ENCODE peak calls at places on chromosomes 5 and 9, in five cellular contexts. L is transverse colon, A is uterus, S is stomach, Q is IMR-90. T is an unnamed sample.

GRCh38 chr9:86671018-86671417 is 276.3 kb downstream of the GAS1 start:
- DNase-seq in Q (no peak), A (no peak), S (no peak), L (no peak), T (no peak)

GRCh38 chr5:13831236-13831810 is 113.2 kb downstream of the DNAH5 start:
- DNase-seq in L (no peak), Q (peak; percentile 71), S (no peak), A (no peak), T (no peak)

GRCh38 chr5:33736510-33736909 is 155.3 kb downstream of the ADAMTS12 start:
- DNase-seq in S (no peak), Q (peak; percentile 95), A (no peak), L (no peak), T (no peak)

GRCh38 chr5:14270212-14270702 is 127.1 kb downstream of the TRIO start:
- DNase-seq in L (no peak), S (no peak), A (peak; percentile 42), Q (peak; percentile 64), T (no peak)

GRCh38 chr5:151086905-151087360 is 6.1 kb upstream of the TNIP1 start:
- DNase-seq in Q (peak; percentile 43), S (peak; percentile 62), L (peak; percentile 79), A (no peak), T (no peak)

GRCh38 chr9:133687856-133688761 is 50.0 kb downstream of the SARDH start:
- DNase-seq in Q (no peak), L (no peak), S (no peak), A (no peak), T (no peak)

GRCh38 chr5:112735702-112736101 is 2.0 kb upstream of the APC start:
- DNase-seq in Q (peak; percentile 75), L (no peak), A (no peak), S (no peak), T (no peak)

GRCh38 chr9:13688990-13689600 is 409.6 kb upstream of the MPDZ start:
- DNase-seq in A (no peak), L (no peak), Q (no peak), S (no peak), T (no peak)

GRCh38 chr9:109198736-109199384 is 31.8 kb upstream of the FRRS1L start:
- DNase-seq in Q (no peak), A (no peak), L (no peak), S (no peak), T (no peak)

GRCh38 chr9:96638606-96639364 is 16.3 kb downstream of the PRXL2C start:
- DNase-seq in L (no peak), Q (no peak), S (no peak), A (no peak), T (no peak)

GRCh38 chr9:133955821-133956411 is 36.2 kb downstream of the VAV2 start:
- DNase-seq in S (no peak), A (no peak), Q (peak; percentile 47), L (peak; percentile 51), T (no peak)

GRCh38 chr5:150364004-150364403 is 6.5 kb downstream of the TCOF1 start:
- DNase-seq in L (no peak), A (no peak), Q (no peak), S (no peak), T (no peak)

GRCh38 chr5:136686192-136686872 is 321.0 kb upstream of the TRPC7 start:
- DNase-seq in Q (peak; percentile 26), L (no peak), A (no peak), S (no peak), T (no peak)

GRCh38 chr5:53733853-53734252 is 173.4 kb downstream of the NDUFS4 start:
- DNase-seq in L (no peak), A (no peak), Q (no peak), S (no peak), T (no peak)

GRCh38 chr5:523658-524441 is 399 bp downstream of the SLC9A3 start:
- DNase-seq in L (no peak), S (no peak), Q (no peak), A (no peak), T (no peak)

GRCh38 chr9:72444436-72444835 is 77.0 kb upstream of the TMC1 start:
- DNase-seq in Q (no peak), S (no peak), A (no peak), L (no peak), T (no peak)

GRCh38 chr5:150303660-150304411 is 1.1 kb upstream of the ARSI start:
- DNase-seq in A (peak; percentile 73), S (no peak), Q (peak; percentile 72), L (no peak), T (no peak)

GRCh38 chr9:110058304-110058953 is 149.5 kb downstream of the C9orf152 start:
- DNase-seq in A (no peak), L (peak; percentile 66), S (peak; percentile 50), Q (peak; percentile 52), T (no peak)

GRCh38 chr5:131854134-131854533 is 57.3 kb upstream of the FNIP1 start:
- DNase-seq in Q (peak; percentile 10), S (no peak), A (no peak), L (no peak), T (no peak)

GRCh38 chr5:31911291-31912265 is 262.5 kb downstream of the GOLPH3 start:
- DNase-seq in L (no peak), S (no peak), Q (no peak), A (no peak), T (peak; percentile 55)

GRCh38 chr9:108650826-108651225 is 205.0 kb downstream of the ACTL7B start:
- DNase-seq in L (no peak), Q (no peak), A (no peak), S (no peak), T (no peak)

GRCh38 chr5:32767948-32768427 is 56.9 kb downstream of the NPR3 start:
- DNase-seq in S (no peak), L (no peak), Q (peak; percentile 99), A (no peak), T (no peak)

GRCh38 chr5:124446125-124446524 is 300.3 kb downstream of the ZNF608 start:
- DNase-seq in L (no peak), S (no peak), Q (no peak), A (no peak), T (no peak)

GRCh38 chr5:114223866-114224265 is 138.0 kb upstream of the KCNN2 start:
- DNase-seq in L (no peak), S (no peak), A (no peak), Q (no peak), T (no peak)

GRCh38 chr5:13218518-13218917 is 726.0 kb downstream of the DNAH5 start:
- DNase-seq in S (no peak), A (no peak), L (no peak), Q (no peak), T (no peak)

GRCh38 chr9:127763918-127764384 is 14.5 kb downstream of the SH2D3C start:
- DNase-seq in A (peak; percentile 60), L (peak; percentile 66), S (peak; percentile 59), Q (no peak), T (no peak)

GRCh38 chr5:14447958-14448881 is 133.4 kb upstream of the OTULINL start:
- DNase-seq in S (no peak), L (no peak), A (no peak), Q (no peak), T (no peak)

GRCh38 chr5:142894749-142895148 is 124.6 kb downstream of the ARHGAP26 start:
- DNase-seq in L (no peak), S (no peak), A (no peak), Q (peak; percentile 80), T (no peak)

DNA sequence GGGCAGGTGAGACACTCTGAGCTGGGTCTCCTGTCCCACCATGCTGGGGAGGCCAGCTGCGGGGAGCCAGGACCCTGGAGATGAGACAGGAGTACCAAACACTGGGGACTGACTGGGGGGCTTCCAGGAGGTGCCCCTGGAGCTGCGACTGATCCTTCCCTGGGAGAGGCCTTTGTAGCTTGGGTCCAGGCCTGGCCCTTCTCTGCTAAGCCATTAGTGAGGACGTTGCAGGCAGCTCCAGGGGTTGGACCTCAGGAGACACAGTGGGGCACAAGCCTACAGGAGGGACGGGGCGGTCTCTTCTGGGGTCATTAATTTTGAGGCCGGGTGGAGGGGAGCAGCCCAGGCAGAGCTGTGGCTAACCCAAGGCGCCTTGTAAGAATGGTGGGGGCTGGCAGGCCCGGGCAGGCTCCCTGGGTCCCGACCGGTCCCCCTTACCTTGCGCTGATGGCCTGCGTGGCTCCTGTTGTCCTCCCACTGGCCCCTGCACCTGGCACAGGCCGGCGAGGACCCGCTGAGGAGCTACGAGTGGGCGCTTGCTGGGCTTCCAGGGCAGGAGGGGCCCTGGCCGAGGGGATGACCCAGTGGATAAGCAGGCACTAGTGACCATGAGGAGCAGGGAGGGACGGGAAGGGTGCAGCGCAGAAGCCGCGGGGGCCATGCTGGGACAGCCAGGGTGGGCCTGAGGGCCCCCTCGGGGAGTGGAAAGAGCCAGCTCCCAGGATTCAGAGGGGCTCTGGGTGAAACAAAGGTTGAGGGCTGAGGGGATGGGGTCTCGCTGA is 5.1 kb downstream of the MRPS2 start:
- DNase-seq in L (no peak), A (no peak), Q (no peak), S (no peak), T (no peak)
- TF ChIP-seq POLR2A in L (no peak), A (peak; percentile 12), Q (no peak), S (no peak), T (no peak)

GRCh38 chr5:119302916-119303897 is 52.6 kb upstream of the TNFAIP8 start:
- DNase-seq in S (no peak), Q (peak; percentile 99), A (no peak), L (no peak), T (no peak)
- H3K4me1 ChIP-seq in S (peaks cover 34% of the 10 kb centered on the region), Q (peaks cover 16% of the 10 kb centered on the region), A (no peaks in the 10 kb centered on the region), L (peaks cover 3% of the 10 kb centered on the region), T (peaks cover 21% of the 10 kb centered on the region)

GRCh38 chr9:4662989-4663792 is 1.1 kb downstream of the PLPP6 start:
- DNase-seq in Q (peak; percentile 47), S (no peak), L (no peak), A (no peak), T (no peak)

GRCh38 chr9:4667681-4668080 is 1.4 kb upstream of the SPATA6L start:
- DNase-seq in Q (no peak), A (no peak), S (no peak), L (no peak), T (no peak)

GRCh38 chr9:4666042-4666699 is at the start of gene SPATA6L:
- DNase-seq in A (peak; percentile 69), S (peak; percentile 75), Q (peak; percentile 45), L (peak; percentile 76), T (peak; percentile 85)

GRCh38 chr9:4663956-4664355 is 1.9 kb downstream of the PLPP6 start:
- DNase-seq in Q (no peak), S (no peak), L (no peak), A (no peak), T (no peak)

GRCh38 chr9:4665357-4665756 is 923 bp downstream of the SPATA6L start:
- DNase-seq in Q (peak; percentile 45), A (no peak), L (no peak), S (no peak), T (no peak)
- H3K4me3 ChIP-seq in Q (no peak overlapping the region), A (peak overlapping the region; percentile 42), L (no peak overlapping the region), S (peak overlapping the region; percentile 69), T (peak overlapping the region; percentile 53)

DNA sequence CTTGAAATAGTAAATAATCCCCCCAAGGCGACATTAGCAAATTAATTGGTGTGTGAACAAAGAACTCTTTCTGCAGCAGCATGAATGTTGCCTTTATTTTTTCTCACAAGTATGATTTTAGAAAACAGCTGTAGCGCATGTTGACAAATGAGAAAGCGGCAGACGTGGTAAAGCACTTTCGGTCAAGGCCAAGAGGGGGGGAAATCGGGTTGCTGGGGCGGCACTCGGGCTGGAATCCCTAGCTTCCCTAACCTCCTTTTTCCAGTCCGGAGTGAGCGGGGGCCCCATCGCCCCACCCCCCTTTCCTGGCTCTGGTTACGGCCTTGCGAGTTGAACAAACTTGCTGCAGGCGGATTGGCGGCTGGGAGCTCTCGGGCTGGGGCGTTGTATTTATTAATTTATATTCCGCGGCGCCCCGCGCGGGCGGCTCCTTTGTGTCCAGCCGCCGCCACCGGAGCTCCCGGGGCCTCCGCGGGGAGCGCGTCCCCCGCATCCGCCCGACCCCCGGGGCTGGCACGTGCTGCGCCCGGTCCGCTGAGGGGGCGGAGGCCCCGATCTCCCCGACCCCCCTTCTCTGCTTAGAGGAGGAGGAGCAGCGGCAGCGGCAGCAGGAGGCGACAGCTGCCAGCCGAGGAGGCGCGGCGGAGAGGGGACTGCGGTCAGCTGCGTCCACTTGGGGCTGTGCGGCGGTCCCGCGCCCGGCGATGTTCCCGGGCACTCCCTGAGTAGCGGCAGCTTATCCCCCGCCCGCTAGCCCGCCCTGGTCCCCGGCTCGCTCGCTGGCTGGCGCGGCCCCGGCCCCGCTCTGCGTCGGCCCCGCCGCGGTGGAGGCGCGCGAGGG is at the start of gene RHOBTB3:
- DNase-seq in S (peak; percentile 85), L (peak; percentile 89), A (peak; percentile 88), Q (peak; percentile 91), T (peak; percentile 93)
- TF ChIP-seq POLR2A in S (no peak), L (peak; percentile 74), A (peak; percentile 69), Q (peak; percentile 63), T (no peak)

T was measured in suprapubic skin.